ENCODE peak calls at places on chromosomes 12 and 14, in four cellular contexts. W, E, A and N are unnamed samples.

GRCh38 chr14:71908141-71908540 is 24.1 kb upstream of the RGS6 start:
- DNase-seq in A (peak), E (no peak), W (no peak), N (no peak)

GRCh38 chr14:94173471-94173884 is 644 bp upstream of the PPP4R4 start:
- DNase-seq in A (no peak), E (no peak), W (no peak), N (no peak)

GRCh38 chr12:6157482-6157881 is 33.0 kb upstream of the VWF start:
- DNase-seq in E (no peak), A (no peak), W (no peak), N (no peak)

GRCh38 chr12:88334271-88334670 is 192.2 kb downstream of the TMTC3 start:
- DNase-seq in E (peak), W (no peak), A (no peak), N (no peak)

GRCh38 chr12:3071107-3071506 is 6.1 kb upstream of the TSPAN9 start:
- DNase-seq in W (no peak), A (no peak), E (no peak), N (no peak)

GRCh38 chr12:95116341-95116740 is 42.9 kb upstream of the NR2C1 start:
- DNase-seq in W (no peak), A (no peak), E (no peak), N (no peak)

GRCh38 chr14:75168586-75169335 is 7.7 kb downstream of the TMED10 start:
- DNase-seq in A (no peak), E (no peak), W (no peak), N (no peak)

GRCh38 chr14:31881531-31882310 is 195.4 kb upstream of the ARHGAP5 start:
- DNase-seq in A (no peak), E (peak), W (no peak), N (no peak)

GRCh38 chr14:65242732-65243134 is 140.4 kb upstream of the MAX start:
- DNase-seq in A (no peak), E (no peak), W (no peak), N (no peak)

GRCh38 chr12:52713960-52714886 is 10.9 kb upstream of the KRT77 start:
- DNase-seq in W (peak), E (no peak), A (peak), N (no peak)

GRCh38 chr12:116318738-116319050 is 41.2 kb upstream of the MED13L start:
- DNase-seq in E (no peak), A (no peak), W (no peak), N (no peak)

GRCh38 chr12:2483713-2484112 is 311.1 kb upstream of the FKBP4 start:
- DNase-seq in E (no peak), W (no peak), A (no peak), N (no peak)

GRCh38 chr12:108783446-108783845 is 52.1 kb upstream of the CORO1C start:
- DNase-seq in E (no peak), W (no peak), A (no peak), N (no peak)
- TF ChIP-seq CTCF in E (no peak), W (no peak), A (no peak), N (no peak)

GRCh38 chr12:106907411-106907810 is 48.3 kb upstream of the TMEM263 start:
- DNase-seq in A (no peak), W (no peak), E (no peak), N (no peak)

GRCh38 chr12:106907846-106908245 is 47.9 kb upstream of the TMEM263 start:
- DNase-seq in W (no peak), A (no peak), E (no peak), N (no peak)

GRCh38 chr12:106908561-106908960 is 47.1 kb upstream of the TMEM263 start:
- DNase-seq in W (no peak), E (no peak), A (no peak), N (no peak)

GRCh38 chr12:106913456-106913855 is 42.3 kb upstream of the TMEM263 start:
- DNase-seq in A (no peak), W (no peak), E (no peak), N (no peak)

GRCh38 chr12:106910202-106910601 is 45.5 kb upstream of the TMEM263 start:
- DNase-seq in A (no peak), W (no peak), E (no peak), N (no peak)
- TF ChIP-seq CTCF in A (no peak), W (no peak), E (no peak), N (no peak)

GRCh38 chr12:74747305-74747704 is 209.7 kb downstream of the ATXN7L3B start:
- DNase-seq in E (peak), W (no peak), A (no peak), N (no peak)
- TF ChIP-seq CTCF in E (peak), W (no peak), A (no peak), N (peak)

DNA sequence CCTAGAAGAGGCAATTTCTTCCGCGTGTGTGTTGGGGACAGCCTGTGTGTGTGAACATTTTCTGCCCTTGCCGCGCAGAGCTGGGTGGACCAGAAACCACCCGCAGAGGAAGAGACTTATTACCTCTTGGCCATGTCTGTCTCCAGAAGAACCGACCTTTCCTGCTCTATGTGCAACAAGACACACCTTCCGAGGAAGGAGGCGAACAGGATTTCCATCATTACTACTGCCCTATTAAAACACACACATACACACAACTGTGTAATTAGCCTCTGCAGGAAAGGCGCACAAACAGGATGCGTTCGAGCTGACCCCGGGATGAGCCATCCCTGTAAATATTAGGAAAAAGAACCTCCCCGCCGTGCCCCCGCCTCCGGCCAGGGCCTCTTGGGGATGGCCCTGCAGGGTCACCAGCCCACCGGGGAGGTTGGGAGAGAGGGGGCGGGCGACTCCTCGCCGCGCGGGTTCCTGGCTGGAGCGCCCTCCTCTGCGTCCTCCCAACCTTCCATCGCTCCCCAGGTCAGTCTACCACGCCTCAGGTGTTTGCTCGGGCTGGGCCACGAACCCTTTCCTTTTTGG is 484 bp upstream of the PRKCH start:
- DNase-seq in E (no peak), A (no peak), W (no peak), N (no peak)
- TF ChIP-seq CTCF in E (no peak), A (no peak), W (no peak), N (no peak)

GRCh38 chr14:36214476-36215216 is 38.1 kb upstream of the PTCSC3 start:
- DNase-seq in A (no peak), E (no peak), W (no peak), N (no peak)

GRCh38 chr14:36212987-36213386 is 36.5 kb upstream of the PTCSC3 start:
- DNase-seq in A (no peak), E (no peak), W (no peak), N (no peak)

GRCh38 chr14:36215217-36215598 is 38.7 kb upstream of the PTCSC3 start:
- DNase-seq in E (no peak), A (no peak), W (no peak), N (no peak)

GRCh38 chr14:36217732-36218131 is 41.2 kb upstream of the PTCSC3 start:
- DNase-seq in A (no peak), E (no peak), W (no peak), N (no peak)

DNA sequence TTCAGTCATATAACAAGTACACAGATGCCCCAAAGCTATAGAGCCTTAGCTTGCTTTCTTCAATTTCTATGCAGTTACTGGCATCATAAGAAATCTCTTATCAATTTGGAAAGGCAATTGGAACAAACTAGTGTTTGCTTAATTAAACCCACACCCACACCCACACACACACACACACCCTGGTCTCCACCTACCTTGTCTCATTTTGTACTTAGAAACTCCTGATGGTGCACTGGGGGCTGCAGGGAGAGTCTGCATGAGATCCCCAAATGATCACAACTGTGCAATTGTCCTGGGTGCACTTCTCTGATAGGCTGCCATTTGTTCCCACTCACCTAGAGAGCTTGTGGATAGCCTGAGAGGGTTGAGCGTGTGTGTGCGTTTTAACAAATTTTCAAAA is 40.5 kb upstream of the PTCSC3 start:
- DNase-seq in W (no peak), E (no peak), A (no peak), N (no peak)
- TF ChIP-seq CTCF in W (no peak), E (no peak), A (no peak), N (no peak)

GRCh38 chr14:40494483-40494882 is 1062.2 kb upstream of the FBXO33 start:
- DNase-seq in A (no peak), E (no peak), W (no peak), N (no peak)
- TF ChIP-seq CTCF in A (no peak), E (no peak), W (no peak), N (no peak)

GRCh38 chr12:131230340-131231099 is 276.8 kb downstream of the ADGRD1 start:
- DNase-seq in W (no peak), A (no peak), E (no peak), N (no peak)
- TF ChIP-seq CTCF in W (no peak), A (no peak), E (no peak), N (no peak)

GRCh38 chr14:29518335-29518734 is 409.3 kb downstream of the PRKD1 start:
- DNase-seq in A (no peak), E (peak), W (no peak), N (no peak)
- TF ChIP-seq CTCF in A (no peak), E (peak), W (no peak), N (no peak)

GRCh38 chr14:49306152-49306751 is 279.9 kb downstream of the RPS29 start:
- DNase-seq in W (no peak), A (no peak), E (peak), N (no peak)
- TF ChIP-seq CTCF in W (peak), A (peak), E (peak), N (peak)

DNA sequence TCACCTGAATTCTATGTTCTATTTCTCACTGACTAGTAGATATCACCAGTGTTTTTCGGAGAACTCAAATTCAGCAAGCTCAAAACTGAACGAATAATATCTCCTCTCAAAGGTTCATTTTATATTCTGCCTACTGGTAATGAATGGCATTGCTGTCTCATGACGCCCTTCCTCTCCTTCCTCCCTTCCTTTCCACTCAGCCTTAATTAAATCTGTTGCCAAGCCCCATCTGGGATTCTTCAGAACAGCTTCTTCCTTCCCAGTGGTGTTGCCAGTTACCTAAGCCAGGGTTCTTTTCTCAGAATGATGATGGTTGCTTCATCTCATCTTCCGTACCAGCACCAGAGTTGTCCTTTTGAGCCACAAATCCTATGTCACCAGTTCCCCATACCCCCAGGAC is 143.2 kb downstream of the SYNE2 start:
- DNase-seq in W (no peak), E (no peak), A (no peak), N (no peak)
- TF ChIP-seq CTCF in W (no peak), E (no peak), A (no peak), N (no peak)